ENCODE peak calls at places on chromosomes 11 and 22, in nine cellular contexts. G, Y, S, P, X, H, U, C and D are unnamed samples.

GRCh38 chr22:43991316-43992020 is 32.6 kb upstream of the PARVB start:
- DNase-seq in S (no peak), Y (no peak), X (no peak), U (no peak), P (no peak), H (no peak), G (no peak), C (no peak), D (no peak)

GRCh38 chr11:31808721-31809542 is 2.2 kb downstream of the PAX6 start:
- DNase-seq in C (no peak), U (no peak), P (no peak), Y (no peak), H (no peak), G (no peak), S (no peak), X (no peak), D (no peak)

GRCh38 chr11:16946477-16947282 is 67.5 kb downstream of the PLEKHA7 start:
- DNase-seq in S (no peak), X (no peak), U (no peak), H (no peak), Y (no peak), G (no peak), C (no peak), P (no peak), D (no peak)

GRCh38 chr11:75195164-75195962 is 44.5 kb downstream of the SLCO2B1 start:
- DNase-seq in P (peak; percentile 40), X (peak; percentile 58), C (peak; percentile 84), H (peak; percentile 51), S (no peak), Y (peak; percentile 34), U (peak; percentile 72), G (no peak), D (no peak)

GRCh38 chr11:67698247-67698646 is 23.8 kb upstream of the ALDH3B2 start:
- DNase-seq in U (no peak), S (no peak), P (no peak), X (no peak), H (no peak), C (no peak), G (no peak), Y (no peak), D (no peak)

GRCh38 chr11:124899376-124900145 is 1.9 kb upstream of the ROBO4 start:
- DNase-seq in X (peak; percentile 2), G (no peak), S (no peak), C (no peak), P (no peak), U (no peak), H (no peak), Y (peak; percentile 21), D (peak; percentile 14)

GRCh38 chr11:122653911-122654310 is 1.6 kb upstream of the UBASH3B start:
- DNase-seq in P (no peak), G (no peak), X (no peak), U (peak; percentile 76), C (no peak), S (no peak), Y (peak; percentile 75), H (no peak), D (peak; percentile 11)

GRCh38 chr22:20786536-20786979 is 12.6 kb downstream of the SERPIND1 start:
- DNase-seq in Y (no peak), X (no peak), U (no peak), S (no peak), G (peak; percentile 56), P (no peak), H (no peak), C (no peak), D (no peak)

GRCh38 chr11:44032304-44033085 is 15.3 kb upstream of the ACCSL start:
- DNase-seq in C (peak; percentile 75), H (peak; percentile 85), S (peak; percentile 47), Y (peak; percentile 80), G (no peak), U (peak; percentile 63), X (no peak), P (no peak), D (peak; percentile 31)

GRCh38 chr11:4464216-4465159 is 15.4 kb downstream of the OR52K2 start:
- DNase-seq in G (no peak), S (no peak), U (no peak), Y (peak; percentile 1), H (no peak), P (no peak), X (no peak), C (no peak), D (peak; percentile 12)

GRCh38 chr11:63918576-63919171 is 1.7 kb upstream of the RCOR2 start:
- DNase-seq in Y (peak; percentile 39), U (no peak), S (no peak), G (no peak), P (peak; percentile 56), X (no peak), C (no peak), H (no peak), D (no peak)

DNA sequence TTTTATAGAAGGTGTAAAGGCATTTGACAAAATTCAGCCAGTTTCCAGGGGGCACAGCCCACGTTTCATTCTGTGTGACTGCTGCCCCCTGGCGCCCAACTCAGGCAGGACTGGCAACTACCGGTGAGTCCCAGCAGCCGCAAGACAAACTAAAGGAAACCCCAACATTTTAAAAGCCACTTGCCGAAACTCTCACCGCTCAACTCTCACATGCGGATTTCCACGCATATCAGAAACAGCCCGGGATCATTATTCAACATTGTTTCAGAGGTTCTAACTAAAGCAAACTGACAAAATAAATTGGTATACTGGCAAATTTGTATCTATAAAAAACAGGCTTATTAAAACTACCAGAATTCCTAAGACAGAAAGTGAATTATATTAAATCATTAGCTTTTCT is 48.2 kb downstream of the MORC2 start:
- DNase-seq in Y (peak; percentile 66), G (peak; percentile 52), S (peak; percentile 89), H (peak; percentile 77), U (peak; percentile 75), C (peak; percentile 85), P (peak; percentile 84), X (peak; percentile 91), D (peak; percentile 67)
- H3K4me3 ChIP-seq in Y (no peak overlapping the region), G (no peak overlapping the region), S (no peak overlapping the region), H (no peak overlapping the region), U (no peak overlapping the region), C (peak overlapping the region; percentile 56), P (no peak overlapping the region), X (no peak overlapping the region), D (no peak overlapping the region)

GRCh38 chr11:8168485-8169257 is at the start of gene RIC3:
- DNase-seq in P (no peak), S (peak; percentile 79), X (no peak), Y (no peak), H (peak; percentile 44), C (peak; percentile 60), U (no peak), G (peak; percentile 57), D (no peak)
- TF ChIP-seq CTCF in P (no peak), S (no peak), X (no peak), Y (no peak), H (no peak), C (no peak), U (no peak), G (no peak), D (no peak)

DNA sequence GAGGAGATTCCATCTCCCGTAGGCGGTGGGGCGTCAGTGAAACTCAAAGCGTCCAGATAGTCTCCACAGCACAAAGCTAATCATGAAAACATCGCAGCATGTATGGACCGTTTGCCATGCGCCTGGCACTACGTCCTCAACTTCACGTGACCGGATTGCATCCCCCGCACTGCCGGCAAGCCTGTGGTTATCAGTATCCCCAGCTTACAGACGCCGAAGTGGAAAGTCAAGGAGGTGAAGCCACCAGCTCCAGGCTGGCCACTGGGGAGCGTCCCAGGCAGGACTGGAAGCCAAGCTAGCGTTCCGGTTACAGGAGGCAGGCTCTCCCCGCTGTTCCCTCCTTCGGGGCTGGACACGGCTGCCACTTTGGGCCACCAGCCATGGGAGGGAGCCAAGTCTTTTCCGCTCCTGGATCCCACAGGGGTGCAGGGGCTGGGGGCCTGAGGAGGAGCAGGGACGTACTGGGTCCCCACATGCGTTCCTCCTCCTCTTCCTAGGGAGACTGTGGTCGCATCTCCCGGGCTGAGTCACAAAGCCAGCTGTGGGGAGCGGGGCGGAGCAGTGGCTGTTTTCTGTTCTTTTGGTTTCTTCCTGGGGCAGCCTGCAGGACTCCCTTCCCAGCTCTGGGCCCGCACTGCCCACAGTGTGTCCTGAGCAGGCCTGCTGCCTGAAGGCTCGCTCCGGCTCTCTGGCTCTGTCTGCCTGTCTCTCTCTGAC is 4.3 kb upstream of the OSBPL5 start:
- DNase-seq in C (peak; percentile 55), U (peak; percentile 76), G (peak; percentile 39), P (no peak), S (peak; percentile 54), X (peak; percentile 49), Y (peak; percentile 57), H (no peak), D (peak; percentile 82)
- H3K4me3 ChIP-seq in C (peak overlapping the region; percentile 45), U (peak overlapping the region; percentile 48), G (no peak overlapping the region), P (peak overlapping the region; percentile 23), S (peak overlapping the region; percentile 36), X (peak overlapping the region; percentile 32), Y (peak overlapping the region; percentile 57), H (peak overlapping the region; percentile 20), D (peak overlapping the region; percentile 34)

GRCh38 chr22:24994070-24994763 is 41.7 kb downstream of the KIAA1671 start:
- DNase-seq in U (no peak), S (no peak), X (no peak), P (peak; percentile 89), H (no peak), G (no peak), Y (peak; percentile 62), C (no peak), D (peak; percentile 46)
- TF ChIP-seq CTCF in U (no peak), S (no peak), X (no peak), P (peak; percentile 35), H (no peak), G (no peak), Y (no peak), C (no peak), D (no peak)

DNA sequence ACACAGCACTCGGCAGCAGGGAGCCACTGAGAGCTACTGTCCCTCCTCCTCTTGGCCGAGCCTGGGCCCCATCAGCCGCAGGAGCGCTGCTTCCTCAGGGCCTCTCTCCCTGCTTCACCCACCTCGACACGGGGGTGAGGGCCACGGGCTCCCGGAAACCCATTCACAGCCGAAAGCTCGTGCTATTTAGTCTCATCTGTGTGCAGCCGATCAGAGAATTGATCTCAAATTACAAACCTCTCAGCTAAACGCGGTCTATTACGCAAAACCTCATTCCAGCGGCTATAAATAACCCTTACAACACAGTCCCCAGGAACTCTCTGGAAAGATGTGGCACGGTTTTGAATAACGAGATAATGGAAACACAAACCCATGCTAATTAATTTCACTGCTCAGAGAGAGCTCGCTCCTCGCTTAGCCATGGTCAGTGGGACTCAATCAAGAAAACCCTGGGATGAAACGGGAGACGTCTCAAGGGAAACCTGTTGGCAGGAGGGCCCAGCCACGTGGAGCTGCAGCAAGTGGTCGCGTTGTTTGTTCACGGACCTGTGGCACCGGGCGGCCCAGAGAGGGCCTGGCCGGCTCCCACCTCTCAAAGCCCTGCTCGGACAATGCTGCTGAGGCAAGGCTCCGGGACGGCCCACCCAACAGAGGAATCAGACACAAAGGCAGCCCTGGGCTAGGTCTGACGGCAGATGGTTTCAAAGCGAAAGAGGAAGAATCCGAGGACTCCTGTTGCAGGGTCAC is 210.4 kb downstream of the CTTN start:
- DNase-seq in H (no peak), Y (peak; percentile 34), S (no peak), G (no peak), P (no peak), U (peak; percentile 32), C (peak; percentile 41), X (peak; percentile 23), D (peak; percentile 29)
- H3K4me3 ChIP-seq in H (no peak overlapping the region), Y (no peak overlapping the region), S (no peak overlapping the region), G (no peak overlapping the region), P (no peak overlapping the region), U (no peak overlapping the region), C (no peak overlapping the region), X (no peak overlapping the region), D (no peak overlapping the region)